ENCODE peak calls at places on chromosomes 1 and 21, in six cellular contexts. One of them, this sample, is unnamed.

GRCh38 chr1:3714284-3714741 is 37.9 kb upstream of the CCDC27 start:
- DNase-seq in epithelial cell of esophagus: no peak
- DNase-seq in kidney epithelial cell: no peak
- DNase-seq in AG04449: no peak
- DNase-seq in neural progenitor cell: no peak
- DNase-seq in breast epithelium: no peak
- DNase-seq in this sample: no peak

GRCh38 chr1:37628026-37628556 is 6.6 kb downstream of the RSPO1 start:
- DNase-seq in epithelial cell of esophagus: no peak
- DNase-seq in kidney epithelial cell: no peak
- DNase-seq in AG04449: no peak
- DNase-seq in neural progenitor cell: no peak
- DNase-seq in breast epithelium: no peak
- DNase-seq in this sample: no peak

GRCh38 chr1:43930168-43930948 is 3.2 kb upstream of the ARTN start:
- DNase-seq in epithelial cell of esophagus: peak
- DNase-seq in kidney epithelial cell: no peak
- DNase-seq in AG04449: no peak
- DNase-seq in neural progenitor cell: peak
- DNase-seq in breast epithelium: no peak
- DNase-seq in this sample: no peak

GRCh38 chr1:208455821-208456220 is 211.6 kb upstream of the PLXNA2 start:
- DNase-seq in epithelial cell of esophagus: peak
- DNase-seq in kidney epithelial cell: peak
- DNase-seq in AG04449: no peak
- DNase-seq in neural progenitor cell: peak
- DNase-seq in breast epithelium: no peak
- DNase-seq in this sample: peak

GRCh38 chr1:97996880-97997279 is 76.0 kb upstream of the DPYD start:
- DNase-seq in epithelial cell of esophagus: no peak
- DNase-seq in kidney epithelial cell: no peak
- DNase-seq in AG04449: no peak
- DNase-seq in neural progenitor cell: no peak
- DNase-seq in breast epithelium: no peak
- DNase-seq in this sample: no peak

GRCh38 chr21:45990741-45991605 is 9.4 kb downstream of the COL6A1 start:
- DNase-seq in epithelial cell of esophagus: no peak
- DNase-seq in kidney epithelial cell: no peak
- DNase-seq in AG04449: no peak
- DNase-seq in neural progenitor cell: no peak
- DNase-seq in breast epithelium: peak
- DNase-seq in this sample: no peak

GRCh38 chr1:196148367-196148970 is 459.8 kb downstream of the KCNT2 start:
- DNase-seq in epithelial cell of esophagus: peak
- DNase-seq in kidney epithelial cell: no peak
- DNase-seq in AG04449: no peak
- DNase-seq in neural progenitor cell: peak
- DNase-seq in breast epithelium: no peak
- DNase-seq in this sample: peak

GRCh38 chr21:45200596-45201296 is 86.9 kb downstream of the POFUT2 start:
- DNase-seq in epithelial cell of esophagus: no peak
- DNase-seq in kidney epithelial cell: no peak
- DNase-seq in AG04449: no peak
- DNase-seq in neural progenitor cell: no peak
- DNase-seq in breast epithelium: no peak
- DNase-seq in this sample: no peak

GRCh38 chr1:208475449-208475848 is 231.3 kb upstream of the PLXNA2 start:
- DNase-seq in epithelial cell of esophagus: peak
- DNase-seq in kidney epithelial cell: peak
- DNase-seq in AG04449: no peak
- DNase-seq in neural progenitor cell: no peak
- DNase-seq in breast epithelium: no peak
- DNase-seq in this sample: peak

DNA sequence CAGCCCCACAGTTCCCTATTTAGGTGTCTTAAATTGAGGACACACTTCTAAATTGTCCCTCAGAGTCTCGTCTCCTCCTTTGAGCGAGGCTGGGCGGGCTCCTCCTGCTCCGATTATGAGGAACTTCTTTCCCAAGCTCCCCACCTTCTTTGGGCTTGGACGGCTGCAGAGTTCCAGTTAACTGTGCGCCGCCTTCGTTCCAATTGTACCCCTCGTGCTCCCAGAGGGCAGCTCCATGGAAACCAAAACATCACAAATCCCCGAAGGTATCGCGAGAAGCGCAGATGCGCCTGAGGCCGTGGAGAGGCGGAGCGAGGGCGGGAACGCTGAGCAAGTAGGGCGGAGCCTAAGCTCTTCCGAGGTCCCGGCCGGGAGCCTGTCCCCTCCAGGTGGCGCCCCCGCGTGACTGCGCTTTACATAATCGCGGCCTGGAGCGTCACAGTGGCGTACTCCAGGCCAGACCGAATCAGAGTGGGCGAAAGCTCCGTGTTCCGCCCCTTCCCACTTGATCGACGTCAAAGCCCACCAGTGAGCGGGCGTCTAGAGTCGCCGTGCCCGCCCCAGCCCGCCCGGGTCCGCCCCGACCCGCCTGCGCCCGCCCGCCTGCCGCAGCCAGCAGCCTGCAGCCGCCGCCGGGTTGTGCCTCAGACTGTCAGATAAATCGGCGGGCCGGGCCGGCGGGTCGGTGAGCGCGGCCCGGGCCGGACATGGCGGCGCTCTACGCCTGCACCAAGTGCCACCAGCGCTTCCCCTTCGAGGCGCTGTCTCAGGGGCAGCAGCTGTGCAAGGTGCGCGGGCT is at the start of gene FAM76A:
- DNase-seq in epithelial cell of esophagus: peak
- DNase-seq in kidney epithelial cell: peak
- DNase-seq in AG04449: peak
- DNase-seq in neural progenitor cell: peak
- DNase-seq in breast epithelium: peak
- DNase-seq in this sample: peak
- TF ChIP-seq CTCF in epithelial cell of esophagus: peak
- TF ChIP-seq CTCF in kidney epithelial cell: peak
- TF ChIP-seq CTCF in AG04449: peak
- TF ChIP-seq CTCF in neural progenitor cell: peak
- TF ChIP-seq CTCF in breast epithelium: peak
- TF ChIP-seq CTCF in this sample: peak

GRCh38 chr1:166039805-166040204 is 127.0 kb downstream of the FAM78B start:
- DNase-seq in epithelial cell of esophagus: no peak
- DNase-seq in kidney epithelial cell: no peak
- DNase-seq in AG04449: no peak
- DNase-seq in neural progenitor cell: no peak
- DNase-seq in breast epithelium: no peak
- DNase-seq in this sample: no peak

GRCh38 chr1:166040223-166040622 is 126.6 kb downstream of the FAM78B start:
- DNase-seq in epithelial cell of esophagus: no peak
- DNase-seq in kidney epithelial cell: no peak
- DNase-seq in AG04449: no peak
- DNase-seq in neural progenitor cell: no peak
- DNase-seq in breast epithelium: no peak
- DNase-seq in this sample: no peak

GRCh38 chr1:166036092-166036491 is 130.7 kb downstream of the FAM78B start:
- DNase-seq in epithelial cell of esophagus: no peak
- DNase-seq in kidney epithelial cell: no peak
- DNase-seq in AG04449: no peak
- DNase-seq in neural progenitor cell: no peak
- DNase-seq in breast epithelium: no peak
- DNase-seq in this sample: no peak

DNA sequence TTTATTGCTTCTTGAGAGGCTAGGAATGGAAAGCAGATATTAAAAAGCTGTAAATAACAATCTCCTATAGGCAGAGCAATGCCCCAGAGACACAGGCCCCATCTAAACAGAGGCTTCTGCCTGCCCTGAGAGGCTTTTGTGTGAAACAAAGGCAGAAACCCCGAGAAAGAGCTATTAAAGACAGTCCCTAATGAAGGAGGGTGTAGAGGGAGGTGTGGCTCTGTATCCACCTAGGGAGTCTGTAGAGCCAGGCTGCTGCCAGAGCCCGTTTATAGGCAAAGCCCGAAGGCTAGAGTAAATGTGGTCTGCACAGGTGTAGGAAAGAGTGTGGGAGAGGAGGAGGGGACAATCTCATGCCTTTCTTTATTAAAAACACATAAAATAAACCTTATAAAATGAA is 126.2 kb downstream of the FAM78B start:
- DNase-seq in epithelial cell of esophagus: no peak
- DNase-seq in kidney epithelial cell: no peak
- DNase-seq in AG04449: no peak
- DNase-seq in neural progenitor cell: peak
- DNase-seq in breast epithelium: no peak
- DNase-seq in this sample: no peak
- H3K4me3 ChIP-seq in epithelial cell of esophagus: no peak
- H3K4me3 ChIP-seq in kidney epithelial cell: no peak
- H3K4me3 ChIP-seq in AG04449: no peak
- H3K4me3 ChIP-seq in neural progenitor cell: no peak
- H3K4me3 ChIP-seq in breast epithelium: no peak
- H3K4me3 ChIP-seq in this sample: no peak

DNA sequence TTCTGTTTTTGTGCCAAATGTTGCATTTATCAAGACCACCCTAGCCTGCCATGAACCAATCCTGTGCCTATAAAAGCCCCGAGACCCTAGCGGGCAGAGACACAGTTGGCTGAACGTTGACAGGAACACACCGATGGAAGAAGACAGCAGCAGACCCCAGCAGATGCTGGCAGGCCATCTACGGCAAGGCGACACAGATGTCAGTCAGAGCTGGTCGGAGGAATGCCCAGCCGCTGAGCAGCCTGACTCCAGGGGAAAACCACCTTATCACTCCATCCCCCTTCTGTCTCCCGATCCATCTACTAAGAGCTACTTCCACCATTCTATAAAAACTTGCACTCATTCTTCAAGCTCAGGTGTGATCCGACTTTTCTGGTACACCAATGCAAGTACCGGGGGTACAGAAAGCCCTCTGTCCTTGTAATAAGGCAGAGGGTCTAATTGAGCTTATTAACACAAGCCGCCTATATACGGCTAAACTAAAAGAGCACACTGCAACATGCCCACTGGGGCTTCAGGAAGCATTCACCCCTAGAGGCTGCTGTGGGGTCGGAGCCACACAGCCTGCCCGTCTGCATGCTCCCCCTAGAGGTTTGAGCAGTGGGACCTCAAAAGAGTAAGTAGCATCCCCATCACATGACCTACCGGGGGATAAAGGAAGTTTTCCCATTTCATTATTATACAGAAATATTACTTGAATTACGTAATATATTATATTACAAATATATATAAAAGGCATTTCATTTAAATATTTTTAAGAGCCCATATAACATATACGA is 1156.3 kb upstream of the B3GALT2 start:
- DNase-seq in epithelial cell of esophagus: no peak
- DNase-seq in kidney epithelial cell: no peak
- DNase-seq in AG04449: no peak
- DNase-seq in neural progenitor cell: peak
- DNase-seq in breast epithelium: no peak
- DNase-seq in this sample: no peak
- TF ChIP-seq CTCF in epithelial cell of esophagus: no peak
- TF ChIP-seq CTCF in kidney epithelial cell: peak
- TF ChIP-seq CTCF in AG04449: no peak
- TF ChIP-seq CTCF in neural progenitor cell: peak
- TF ChIP-seq CTCF in breast epithelium: no peak
- TF ChIP-seq CTCF in this sample: no peak

GRCh38 chr1:192812420-192813209 is 3.8 kb downstream of the RGS2 start:
- DNase-seq in epithelial cell of esophagus: no peak
- DNase-seq in kidney epithelial cell: no peak
- DNase-seq in AG04449: no peak
- DNase-seq in neural progenitor cell: no peak
- DNase-seq in breast epithelium: no peak
- DNase-seq in this sample: no peak

GRCh38 chr1:192809286-192810252 is 730 bp downstream of the RGS2 start:
- DNase-seq in epithelial cell of esophagus: peak
- DNase-seq in kidney epithelial cell: no peak
- DNase-seq in AG04449: no peak
- DNase-seq in neural progenitor cell: peak
- DNase-seq in breast epithelium: no peak
- DNase-seq in this sample: peak

GRCh38 chr1:192808588-192809285 is at the start of gene RGS2:
- DNase-seq in epithelial cell of esophagus: peak
- DNase-seq in kidney epithelial cell: peak
- DNase-seq in AG04449: peak
- DNase-seq in neural progenitor cell: peak
- DNase-seq in breast epithelium: peak
- DNase-seq in this sample: peak

GRCh38 chr1:192811594-192812239 is 2.9 kb downstream of the RGS2 start:
- DNase-seq in epithelial cell of esophagus: no peak
- DNase-seq in kidney epithelial cell: no peak
- DNase-seq in AG04449: no peak
- DNase-seq in neural progenitor cell: no peak
- DNase-seq in breast epithelium: no peak
- DNase-seq in this sample: no peak

DNA sequence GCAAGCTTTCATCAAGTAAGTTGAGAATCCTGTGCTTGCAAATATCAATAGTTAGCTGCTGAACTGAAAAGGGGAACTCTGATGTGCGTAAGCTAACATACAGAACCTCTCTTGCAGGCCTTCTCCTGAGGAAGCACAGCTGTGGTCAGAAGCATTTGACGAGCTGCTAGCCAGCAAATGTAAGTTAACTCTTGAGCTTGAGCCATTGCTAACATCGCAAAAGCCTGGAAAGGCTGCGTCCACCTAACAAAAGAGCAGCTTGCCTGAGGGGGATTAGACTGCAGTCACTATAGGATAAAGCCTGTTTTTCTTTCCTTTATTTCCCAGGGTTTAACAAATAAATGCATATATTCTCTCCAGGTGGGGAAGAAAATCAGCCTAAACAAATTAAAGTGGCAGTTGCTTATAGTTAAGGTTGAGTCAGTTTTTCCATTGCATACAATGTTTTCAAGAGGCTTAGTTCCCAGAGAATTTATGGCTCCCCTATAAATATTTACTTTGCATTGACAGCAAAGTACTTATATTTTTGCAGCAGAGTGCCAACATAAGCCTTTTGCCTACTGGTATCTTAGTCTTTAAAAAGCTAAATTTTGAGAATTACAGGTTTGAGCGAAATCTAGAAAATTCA is 1.5 kb downstream of the RGS2 start:
- DNase-seq in epithelial cell of esophagus: peak
- DNase-seq in kidney epithelial cell: no peak
- DNase-seq in AG04449: no peak
- DNase-seq in neural progenitor cell: peak
- DNase-seq in breast epithelium: no peak
- DNase-seq in this sample: no peak
- H3K4me3 ChIP-seq in epithelial cell of esophagus: peak
- H3K4me3 ChIP-seq in kidney epithelial cell: peak
- H3K4me3 ChIP-seq in AG04449: peak
- H3K4me3 ChIP-seq in neural progenitor cell: peak
- H3K4me3 ChIP-seq in breast epithelium: peak
- H3K4me3 ChIP-seq in this sample: peak

GRCh38 chr1:64650411-64650810 is 94.5 kb upstream of the RAVER2 start:
- DNase-seq in epithelial cell of esophagus: no peak
- DNase-seq in kidney epithelial cell: no peak
- DNase-seq in AG04449: peak
- DNase-seq in neural progenitor cell: no peak
- DNase-seq in breast epithelium: no peak
- DNase-seq in this sample: no peak

GRCh38 chr1:64653466-64653865 is 91.4 kb upstream of the RAVER2 start:
- DNase-seq in epithelial cell of esophagus: no peak
- DNase-seq in kidney epithelial cell: no peak
- DNase-seq in AG04449: no peak
- DNase-seq in neural progenitor cell: no peak
- DNase-seq in breast epithelium: no peak
- DNase-seq in this sample: peak

GRCh38 chr1:64655861-64656260 is 89.0 kb upstream of the RAVER2 start:
- DNase-seq in epithelial cell of esophagus: no peak
- DNase-seq in kidney epithelial cell: no peak
- DNase-seq in AG04449: no peak
- DNase-seq in neural progenitor cell: no peak
- DNase-seq in breast epithelium: no peak
- DNase-seq in this sample: no peak

GRCh38 chr1:64651841-64652240 is 93.0 kb upstream of the RAVER2 start:
- DNase-seq in epithelial cell of esophagus: no peak
- DNase-seq in kidney epithelial cell: no peak
- DNase-seq in AG04449: no peak
- DNase-seq in neural progenitor cell: no peak
- DNase-seq in breast epithelium: no peak
- DNase-seq in this sample: no peak

GRCh38 chr1:64654519-64655341 is 90.1 kb upstream of the RAVER2 start:
- DNase-seq in epithelial cell of esophagus: peak
- DNase-seq in kidney epithelial cell: no peak
- DNase-seq in AG04449: no peak
- DNase-seq in neural progenitor cell: no peak
- DNase-seq in breast epithelium: no peak
- DNase-seq in this sample: peak
- TF ChIP-seq CTCF in epithelial cell of esophagus: no peak
- TF ChIP-seq CTCF in kidney epithelial cell: no peak
- TF ChIP-seq CTCF in AG04449: no peak
- TF ChIP-seq CTCF in neural progenitor cell: peak
- TF ChIP-seq CTCF in breast epithelium: peak
- TF ChIP-seq CTCF in this sample: peak